ENCODE peak calls at places on chromosomes 7 and 10, in nine cellular contexts. J, T, S, Z, Q, F, H, K and N are unnamed samples.

GRCh38 chr10:70617798-70618568 is 15.4 kb upstream of the PRF1 start:
- DNase-seq in J (no peak), T (no peak), S (no peak), Z (no peak), Q (no peak), F (peak; percentile 21), H (no peak), K (no peak), N (no peak)

GRCh38 chr10:132597654-132598053 is 60.1 kb downstream of the INPP5A start:
- DNase-seq in J (no peak), T (no peak), S (no peak), Z (no peak), Q (no peak), F (no peak), H (no peak), K (no peak), N (no peak)

GRCh38 chr7:256461-256940 is 33.5 kb upstream of the FOXL3 start:
- DNase-seq in J (no peak), T (no peak), S (no peak), Z (no peak), Q (no peak), F (no peak), H (no peak), K (peak; percentile 16), N (no peak)

GRCh38 chr10:126549326-126549725 is 121.2 kb downstream of the C10orf90 start:
- DNase-seq in J (no peak), T (no peak), S (no peak), Z (no peak), Q (no peak), F (no peak), H (no peak), K (no peak), N (no peak)

GRCh38 chr10:79178614-79179403 is 110.0 kb downstream of the ZMIZ1 start:
- DNase-seq in J (peak; percentile 54), T (no peak), S (no peak), Z (peak; percentile 81), Q (peak; percentile 68), F (peak; percentile 56), H (no peak), K (no peak), N (no peak)

GRCh38 chr7:30347226-30348082 is 63.1 kb downstream of the ZNRF2 start:
- DNase-seq in J (no peak), T (no peak), S (no peak), Z (no peak), Q (no peak), F (no peak), H (no peak), K (no peak), N (no peak)

GRCh38 chr7:138865843-138866242 is 67.8 kb upstream of the ATP6V0A4 start:
- DNase-seq in J (no peak), T (no peak), S (no peak), Z (no peak), Q (no peak), F (no peak), H (peak; percentile 65), K (no peak), N (peak; percentile 4)

GRCh38 chr10:125479059-125479458 is 203.9 kb downstream of the TEX36 start:
- DNase-seq in J (no peak), T (no peak), S (no peak), Z (no peak), Q (no peak), F (no peak), H (no peak), K (no peak), N (no peak)

GRCh38 chr10:126204320-126204719 is 184.0 kb downstream of the ADAM12 start:
- DNase-seq in J (no peak), T (no peak), S (no peak), Z (no peak), Q (no peak), F (no peak), H (no peak), K (no peak), N (no peak)

GRCh38 chr7:43232376-43232775 is 119.9 kb downstream of the HECW1 start:
- DNase-seq in J (no peak), T (no peak), S (no peak), Z (no peak), Q (no peak), F (no peak), H (no peak), K (no peak), N (no peak)

GRCh38 chr7:44750921-44751571 is 2.4 kb downstream of the ZMIZ2 start:
- DNase-seq in J (no peak), T (peak; percentile 39), S (peak; percentile 45), Z (peak; percentile 24), Q (no peak), F (no peak), H (peak; percentile 84), K (no peak), N (peak; percentile 81)

GRCh38 chr7:101790566-101791293 is 26.7 kb upstream of the CUX1 start:
- DNase-seq in J (no peak), T (no peak), S (no peak), Z (no peak), Q (no peak), F (no peak), H (no peak), K (no peak), N (no peak)

GRCh38 chr10:114246679-114247305 is 7.7 kb downstream of the VWA2 start:
- DNase-seq in J (no peak), T (no peak), S (no peak), Z (no peak), Q (no peak), F (no peak), H (no peak), K (no peak), N (no peak)

GRCh38 chr10:42722575-42722974 is 60.0 kb upstream of the BMS1 start:
- DNase-seq in J (no peak), T (no peak), S (no peak), Z (no peak), Q (no peak), F (no peak), H (no peak), K (no peak), N (no peak)

GRCh38 chr7:134891262-134892001 is 94.9 kb upstream of the AGBL3 start:
- DNase-seq in J (peak; percentile 95), T (no peak), S (no peak), Z (peak; percentile 88), Q (peak; percentile 91), F (peak; percentile 81), H (no peak), K (peak; percentile 87), N (no peak)